ENCODE peak calls at places on chromosomes 13 and 19, in six cellular contexts. M, Q, C, B, R and E are unnamed samples. For H3K36me3, the result is how much of the 10 kb centered on the place peaks cover.

GRCh38 chr13:42992585-42993122 is 613 bp upstream of the EPSTI1 start:
- DNase-seq in M (no peak), Q (no peak), C (no peak), B (no peak), R (no peak), E (no peak)

GRCh38 chr19:19388568-19389555 is 16.6 kb upstream of the GATAD2A start:
- DNase-seq in M (no peak), Q (no peak), C (no peak), B (no peak), R (no peak), E (no peak)

GRCh38 chr13:98797456-98797855 is 45.0 kb upstream of the SLC15A1 start:
- DNase-seq in M (no peak), Q (no peak), C (no peak), B (no peak), R (peak), E (no peak)

GRCh38 chr19:13718733-13719132 is 45.6 kb upstream of the MRI1 start:
- DNase-seq in M (no peak), Q (peak), C (peak), B (no peak), R (no peak), E (peak)

GRCh38 chr19:11115895-11116446 is 26.7 kb downstream of the LDLR start:
- DNase-seq in M (no peak), Q (no peak), C (no peak), B (no peak), R (no peak), E (no peak)

GRCh38 chr13:90105276-90105675 is 1242.2 kb upstream of the MIR17HG start:
- DNase-seq in M (no peak), Q (no peak), C (peak), B (no peak), R (no peak), E (no peak)

GRCh38 chr13:73167046-73167820 is 108.4 kb downstream of the KLF5 start:
- DNase-seq in M (no peak), Q (no peak), C (no peak), B (no peak), R (no peak), E (no peak)

GRCh38 chr13:27446986-27447583 is 3.3 kb downstream of the MTIF3 start:
- DNase-seq in M (no peak), Q (no peak), C (no peak), B (no peak), R (peak), E (no peak)

GRCh38 chr13:23609414-23610186 is 39.4 kb downstream of the TNFRSF19 start:
- DNase-seq in M (peak), Q (no peak), C (no peak), B (no peak), R (no peak), E (peak)

GRCh38 chr19:48735031-48735615 is 5.3 kb downstream of the RASIP1 start:
- DNase-seq in M (no peak), Q (no peak), C (peak), B (no peak), R (no peak), E (no peak)

GRCh38 chr13:47908200-47908902 is 92.7 kb downstream of the SUCLA2 start:
- DNase-seq in M (no peak), Q (no peak), C (peak), B (no peak), R (no peak), E (peak)

GRCh38 chr13:72643339-72643989 is 84.0 kb downstream of the MZT1 start:
- DNase-seq in M (peak), Q (peak), C (peak), B (no peak), R (peak), E (peak)

GRCh38 chr13:102392810-102393209 is 9.0 kb downstream of the FGF14 start:
- DNase-seq in M (no peak), Q (no peak), C (no peak), B (no peak), R (no peak), E (no peak)

GRCh38 chr13:23637813-23638212 is 67.6 kb downstream of the TNFRSF19 start:
- DNase-seq in M (no peak), Q (peak), C (no peak), B (no peak), R (no peak), E (no peak)

GRCh38 chr19:33595783-33596182 is 26.0 kb upstream of the CHST8 start:
- DNase-seq in M (no peak), Q (no peak), C (no peak), B (no peak), R (no peak), E (no peak)

GRCh38 chr19:28843771-28844492 is 369.0 kb downstream of the UQCRFS1 start:
- DNase-seq in M (no peak), Q (no peak), C (no peak), B (no peak), R (no peak), E (no peak)

GRCh38 chr13:95676100-95676774 is 702 bp upstream of the DNAJC3 start:
- DNase-seq in M (peak), Q (no peak), C (peak), B (no peak), R (peak), E (no peak)

GRCh38 chr13:67328895-67329294 is 98.8 kb upstream of the PCDH9 start:
- DNase-seq in M (no peak), Q (no peak), C (no peak), B (no peak), R (no peak), E (no peak)

GRCh38 chr19:44741841-44742352 is 6.6 kb upstream of the BCL3 start:
- DNase-seq in M (peak), Q (peak), C (peak), B (no peak), R (no peak), E (peak)

GRCh38 chr13:75326173-75327131 is 155.5 kb downstream of the TBC1D4 start:
- DNase-seq in M (no peak), Q (no peak), C (no peak), B (no peak), R (no peak), E (peak)

GRCh38 chr19:19510432-19510831 is 4.9 kb downstream of the TSSK6 start:
- DNase-seq in M (no peak), Q (no peak), C (peak), B (no peak), R (no peak), E (no peak)

GRCh38 chr13:41459754-41460111 is 2.4 kb downstream of the RGCC start:
- DNase-seq in M (no peak), Q (no peak), C (no peak), B (no peak), R (no peak), E (no peak)

GRCh38 chr13:41460930-41461329 is 3.6 kb downstream of the RGCC start:
- DNase-seq in M (no peak), Q (no peak), C (no peak), B (no peak), R (no peak), E (no peak)

GRCh38 chr13:41463823-41464602 is 6.7 kb downstream of the RGCC start:
- DNase-seq in M (no peak), Q (no peak), C (no peak), B (no peak), R (no peak), E (no peak)

GRCh38 chr13:41462427-41462826 is 5.1 kb downstream of the RGCC start:
- DNase-seq in M (no peak), Q (no peak), C (no peak), B (no peak), R (no peak), E (no peak)

DNA sequence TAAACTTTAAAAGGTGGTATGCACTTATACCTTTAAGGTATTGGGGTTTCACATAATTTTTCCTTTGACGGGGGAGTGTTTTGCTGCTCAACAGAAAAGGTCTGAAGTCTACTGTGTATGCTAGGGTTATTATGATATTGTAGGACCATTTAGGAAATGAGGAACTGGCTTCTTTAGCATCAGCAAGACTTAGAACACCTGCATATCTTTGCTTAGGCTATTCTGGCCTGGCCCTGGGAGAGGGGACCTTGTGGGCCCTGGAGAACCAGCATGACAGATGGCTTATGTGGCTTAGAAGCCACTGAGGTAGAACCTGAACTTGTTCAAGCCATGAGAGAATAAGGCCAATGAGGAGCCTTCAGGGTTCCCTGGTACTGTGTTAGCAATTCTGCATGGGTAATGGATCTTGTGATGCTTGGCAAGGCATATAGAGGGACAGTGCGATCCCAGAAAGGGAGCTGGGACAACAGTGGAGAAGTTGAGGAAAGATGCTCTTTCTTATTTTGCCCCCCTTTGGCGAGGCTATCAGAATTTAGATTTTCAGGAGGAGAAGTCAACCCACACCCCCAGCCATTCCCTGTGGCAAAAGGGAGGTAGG is 4.3 kb downstream of the RGCC start:
- DNase-seq in M (no peak), Q (no peak), C (no peak), B (no peak), R (no peak), E (no peak)
- H3K27ac ChIP-seq in M (peak), Q (peak), C (no peak), B (peak), R (no peak), E (no peak)

GRCh38 chr19:42023943-42024260 is 29.9 kb upstream of the ATP1A3 start:
- DNase-seq in M (no peak), Q (no peak), C (no peak), B (no peak), R (no peak), E (no peak)
- TF ChIP-seq CTCF in M (no peak), Q (no peak), C (peak), B (no peak), R (no peak), E (no peak)

GRCh38 chr13:110627761-110628476 is 12.6 kb downstream of the NAXD start:
- DNase-seq in M (no peak), Q (no peak), C (no peak), B (no peak), R (no peak), E (no peak)

GRCh38 chr13:110626510-110626909 is 11.2 kb downstream of the NAXD start:
- DNase-seq in M (no peak), Q (no peak), C (no peak), B (no peak), R (no peak), E (no peak)

GRCh38 chr13:110627351-110627750 is 12.0 kb downstream of the NAXD start:
- DNase-seq in M (no peak), Q (no peak), C (no peak), B (no peak), R (no peak), E (no peak)

GRCh38 chr13:110624766-110625756 is 9.7 kb downstream of the NAXD start:
- DNase-seq in M (no peak), Q (no peak), C (no peak), B (no peak), R (no peak), E (no peak)

DNA sequence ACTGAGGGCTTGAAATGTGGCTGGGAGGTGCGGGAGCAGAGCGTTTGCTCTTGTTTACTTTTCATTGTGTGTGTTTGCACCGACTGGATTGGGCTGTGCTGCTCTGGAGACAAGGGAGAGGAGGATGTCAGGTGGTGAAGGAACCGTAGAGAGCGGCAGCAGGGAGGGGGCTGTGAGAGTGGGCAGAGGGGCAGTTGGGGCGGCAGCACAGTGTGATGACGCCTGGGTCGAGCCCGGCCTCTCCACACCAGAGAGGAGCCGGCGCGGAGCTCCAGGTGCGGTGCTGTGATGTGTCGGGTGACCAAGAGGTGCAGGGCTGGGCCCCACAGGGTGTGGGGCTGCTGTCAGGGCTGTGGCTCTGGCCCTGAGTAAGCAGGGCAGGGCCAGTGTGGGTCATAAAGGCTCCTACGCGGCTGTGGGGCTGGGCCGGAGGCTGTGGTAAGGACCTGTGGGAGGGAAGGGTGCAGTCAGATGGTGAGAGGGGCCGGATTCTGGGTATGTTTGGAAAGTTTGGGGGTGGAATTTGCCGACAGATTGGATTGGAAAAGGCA is 10.5 kb downstream of the NAXD start:
- DNase-seq in M (no peak), Q (no peak), C (no peak), B (no peak), R (no peak), E (no peak)
- H3K36me3 ChIP-seq in M (half or more), Q (half or more), C (under half), B (under half), R (half or more), E (under half)

DNA sequence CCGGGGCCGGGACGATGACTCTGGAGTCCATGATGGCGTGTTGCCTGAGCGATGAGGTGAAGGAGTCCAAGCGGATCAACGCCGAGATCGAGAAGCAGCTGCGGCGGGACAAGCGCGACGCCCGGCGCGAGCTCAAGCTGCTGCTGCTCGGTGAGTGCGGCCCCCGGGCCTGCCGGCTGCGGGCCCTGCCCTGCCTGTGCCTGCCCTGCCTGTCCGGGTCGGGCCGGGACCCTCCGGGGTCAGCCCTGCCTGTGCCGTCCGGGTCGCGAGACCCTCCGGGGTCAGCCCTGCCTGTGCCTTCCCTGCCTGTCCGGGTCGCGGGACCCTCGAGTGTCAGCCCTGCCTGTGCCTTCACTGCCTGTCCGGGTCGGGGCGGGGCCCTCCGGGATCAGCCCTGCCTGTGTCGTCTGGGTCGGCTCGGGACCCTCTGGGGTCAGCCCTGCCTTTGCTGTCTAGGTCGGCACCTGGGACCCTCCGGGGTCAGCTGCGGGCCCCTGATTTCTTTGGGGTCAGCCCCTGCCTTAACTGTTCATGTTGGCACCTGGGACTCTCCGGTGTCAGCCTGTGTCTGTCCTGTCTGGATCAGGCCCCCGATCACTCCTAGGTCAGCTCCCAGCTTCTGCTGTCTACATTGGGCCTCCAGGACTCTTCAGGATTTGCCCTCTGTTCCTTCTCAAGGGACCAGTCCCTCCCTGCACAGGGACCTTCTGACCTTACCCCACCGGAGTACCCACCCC is 644 bp downstream of the GNA11 start:
- DNase-seq in M (no peak), Q (no peak), C (no peak), B (no peak), R (peak), E (no peak)
- H3K27ac ChIP-seq in M (peak), Q (peak), C (no peak), B (no peak), R (peak), E (peak)

GRCh38 chr13:61950828-61951227 is 535.2 kb upstream of the PCDH20 start:
- DNase-seq in M (no peak), Q (no peak), C (no peak), B (no peak), R (no peak), E (no peak)

DNA sequence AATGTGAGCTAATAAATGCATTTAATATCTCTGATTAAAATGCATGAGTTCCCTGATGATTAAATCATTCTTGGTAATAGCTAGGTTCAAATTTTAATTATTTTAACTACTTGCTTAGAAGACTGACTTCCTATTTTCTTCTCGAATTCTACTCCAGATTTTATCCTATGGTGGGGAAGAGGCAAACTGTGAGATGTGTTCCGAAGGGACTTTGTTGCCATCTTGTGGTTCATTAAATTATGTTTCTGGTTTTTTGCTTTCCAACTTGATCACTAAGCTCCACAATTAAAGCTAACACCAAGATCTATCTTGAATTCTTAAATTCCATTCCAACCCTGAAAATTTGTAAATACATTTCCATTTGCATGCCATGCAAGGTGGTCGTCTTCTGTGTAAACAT is 538.4 kb upstream of the PCDH20 start:
- DNase-seq in M (no peak), Q (no peak), C (no peak), B (no peak), R (no peak), E (no peak)
- TF ChIP-seq CTCF in M (no peak), Q (peak), C (peak), B (no peak), R (peak), E (peak)

DNA sequence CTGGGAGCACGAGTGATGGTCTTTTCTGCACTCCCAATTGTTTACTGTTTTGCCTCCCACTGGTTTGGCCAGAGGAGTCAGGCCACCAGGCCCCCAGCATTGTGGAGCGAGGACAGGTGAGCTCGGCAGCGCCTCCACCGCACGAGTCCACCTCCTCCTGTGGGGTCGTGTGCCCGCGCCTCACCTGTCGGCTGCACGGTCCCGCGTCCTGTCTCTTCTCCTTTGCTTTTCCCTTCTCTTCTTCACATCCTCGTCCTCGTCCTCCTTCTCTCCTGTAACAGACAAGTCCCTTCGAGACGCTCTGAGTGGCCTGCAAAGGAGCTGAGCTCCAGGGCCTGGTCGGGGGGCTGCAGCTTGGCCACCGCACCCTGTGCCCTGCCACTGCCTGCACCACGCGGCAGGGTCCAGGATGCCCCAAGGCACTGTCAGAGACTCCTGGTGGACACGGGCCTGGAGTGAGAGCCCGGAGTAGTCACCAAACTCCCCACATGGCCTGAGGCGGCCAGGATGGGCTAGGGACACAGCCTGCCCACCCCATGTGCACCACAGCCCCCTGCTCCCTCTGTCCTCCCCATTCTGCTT is 11.4 kb downstream of the AKAP8 start:
- DNase-seq in M (no peak), Q (no peak), C (no peak), B (no peak), R (no peak), E (no peak)
- H3K36me3 ChIP-seq in M (half or more), Q (half or more), C (under half), B (half or more), R (half or more), E (half or more)